ENCODE peak calls at places on chromosome 4, in seven cellular contexts. One of them, this sample, is unnamed.

GRCh38 chr4:138050601-138051000 is 191.5 kb downstream of the SLC7A11 start:
- DNase-seq in A549: no peak
- DNase-seq in OCI-LY7: no peak
- DNase-seq in brain microvascular endothelial cell: peak
- DNase-seq in lower leg skin: no peak
- DNase-seq in psoas muscle: no peak
- DNase-seq in lower lobe of right lung: no peak
- DNase-seq in this sample: no peak

GRCh38 chr4:52366625-52367024 is 292.5 kb downstream of the USP46 start:
- DNase-seq in A549: no peak
- DNase-seq in OCI-LY7: no peak
- DNase-seq in brain microvascular endothelial cell: no peak
- DNase-seq in lower leg skin: no peak
- DNase-seq in psoas muscle: no peak
- DNase-seq in lower lobe of right lung: no peak
- DNase-seq in this sample: no peak

GRCh38 chr4:122643257-122643656 is 22.4 kb upstream of the IL21 start:
- DNase-seq in A549: no peak
- DNase-seq in OCI-LY7: no peak
- DNase-seq in brain microvascular endothelial cell: no peak
- DNase-seq in lower leg skin: no peak
- DNase-seq in psoas muscle: no peak
- DNase-seq in lower lobe of right lung: no peak
- DNase-seq in this sample: no peak

GRCh38 chr4:37891221-37892159 is 606 bp downstream of the TBC1D1 start:
- DNase-seq in A549: peak
- DNase-seq in OCI-LY7: peak
- DNase-seq in brain microvascular endothelial cell: no peak
- DNase-seq in lower leg skin: no peak
- DNase-seq in psoas muscle: peak
- DNase-seq in lower lobe of right lung: peak
- DNase-seq in this sample: no peak

GRCh38 chr4:139297001-139297410 is 4.3 kb upstream of the NAA15 start:
- DNase-seq in A549: no peak
- DNase-seq in OCI-LY7: no peak
- DNase-seq in brain microvascular endothelial cell: no peak
- DNase-seq in lower leg skin: no peak
- DNase-seq in psoas muscle: no peak
- DNase-seq in lower lobe of right lung: no peak
- DNase-seq in this sample: no peak

GRCh38 chr4:17721496-17722360 is 59.7 kb downstream of the FAM184B start:
- DNase-seq in A549: no peak
- DNase-seq in OCI-LY7: no peak
- DNase-seq in brain microvascular endothelial cell: peak
- DNase-seq in lower leg skin: peak
- DNase-seq in psoas muscle: no peak
- DNase-seq in lower lobe of right lung: no peak
- DNase-seq in this sample: peak

GRCh38 chr4:32847466-32847865 is 2127.3 kb downstream of the PCDH7 start:
- DNase-seq in A549: no peak
- DNase-seq in OCI-LY7: no peak
- DNase-seq in brain microvascular endothelial cell: no peak
- DNase-seq in lower leg skin: no peak
- DNase-seq in psoas muscle: no peak
- DNase-seq in lower lobe of right lung: no peak
- DNase-seq in this sample: peak

GRCh38 chr4:2286904-2287593 is 25.1 kb upstream of the MXD4 start:
- DNase-seq in A549: no peak
- DNase-seq in OCI-LY7: no peak
- DNase-seq in brain microvascular endothelial cell: no peak
- DNase-seq in lower leg skin: no peak
- DNase-seq in psoas muscle: no peak
- DNase-seq in lower lobe of right lung: no peak
- DNase-seq in this sample: no peak

GRCh38 chr4:123940604-123941003 is 544.0 kb downstream of the SPRY1 start:
- DNase-seq in A549: no peak
- DNase-seq in OCI-LY7: no peak
- DNase-seq in brain microvascular endothelial cell: no peak
- DNase-seq in lower leg skin: no peak
- DNase-seq in psoas muscle: no peak
- DNase-seq in lower lobe of right lung: no peak
- DNase-seq in this sample: no peak

GRCh38 chr4:142683997-142684396 is 162.1 kb downstream of the INPP4B start:
- DNase-seq in A549: no peak
- DNase-seq in OCI-LY7: no peak
- DNase-seq in brain microvascular endothelial cell: no peak
- DNase-seq in lower leg skin: no peak
- DNase-seq in psoas muscle: no peak
- DNase-seq in lower lobe of right lung: no peak
- DNase-seq in this sample: no peak

GRCh38 chr4:25667931-25668557 is 12.4 kb downstream of the SLC34A2 start:
- DNase-seq in A549: no peak
- DNase-seq in OCI-LY7: no peak
- DNase-seq in brain microvascular endothelial cell: peak
- DNase-seq in lower leg skin: no peak
- DNase-seq in psoas muscle: no peak
- DNase-seq in lower lobe of right lung: no peak
- DNase-seq in this sample: peak

GRCh38 chr4:169029947-169030346 is 19.9 kb upstream of the CBR4 start:
- DNase-seq in A549: no peak
- DNase-seq in OCI-LY7: no peak
- DNase-seq in brain microvascular endothelial cell: no peak
- DNase-seq in lower leg skin: no peak
- DNase-seq in psoas muscle: no peak
- DNase-seq in lower lobe of right lung: no peak
- DNase-seq in this sample: no peak

GRCh38 chr4:99593781-99594636 is 19.4 kb downstream of the MTTP start:
- DNase-seq in A549: no peak
- DNase-seq in OCI-LY7: no peak
- DNase-seq in brain microvascular endothelial cell: no peak
- DNase-seq in lower leg skin: no peak
- DNase-seq in psoas muscle: no peak
- DNase-seq in lower lobe of right lung: no peak
- DNase-seq in this sample: no peak

GRCh38 chr4:88952081-88952480 is 104.9 kb downstream of the FAM13A start:
- DNase-seq in A549: no peak
- DNase-seq in OCI-LY7: no peak
- DNase-seq in brain microvascular endothelial cell: no peak
- DNase-seq in lower leg skin: no peak
- DNase-seq in psoas muscle: no peak
- DNase-seq in lower lobe of right lung: no peak
- DNase-seq in this sample: no peak

GRCh38 chr4:158721680-158722079 is 1.5 kb downstream of the PPID start:
- DNase-seq in A549: no peak
- DNase-seq in OCI-LY7: no peak
- DNase-seq in brain microvascular endothelial cell: no peak
- DNase-seq in lower leg skin: no peak
- DNase-seq in psoas muscle: no peak
- DNase-seq in lower lobe of right lung: no peak
- DNase-seq in this sample: no peak

GRCh38 chr4:76212851-76213414 is 691 bp downstream of the SCARB2 start:
- DNase-seq in A549: peak
- DNase-seq in OCI-LY7: no peak
- DNase-seq in brain microvascular endothelial cell: peak
- DNase-seq in lower leg skin: no peak
- DNase-seq in psoas muscle: no peak
- DNase-seq in lower lobe of right lung: no peak
- DNase-seq in this sample: no peak

GRCh38 chr4:40621592-40622512 is 7.8 kb downstream of the RBM47 start:
- DNase-seq in A549: peak
- DNase-seq in OCI-LY7: peak
- DNase-seq in brain microvascular endothelial cell: peak
- DNase-seq in lower leg skin: peak
- DNase-seq in psoas muscle: peak
- DNase-seq in lower lobe of right lung: peak
- DNase-seq in this sample: peak

GRCh38 chr4:2359591-2360390 is 58.7 kb downstream of the ZFYVE28 start:
- DNase-seq in A549: no peak
- DNase-seq in OCI-LY7: no peak
- DNase-seq in brain microvascular endothelial cell: no peak
- DNase-seq in lower leg skin: no peak
- DNase-seq in psoas muscle: no peak
- DNase-seq in lower lobe of right lung: peak
- DNase-seq in this sample: no peak

GRCh38 chr4:171007618-171008390 is 805.4 kb upstream of the GALNTL6 start:
- DNase-seq in A549: no peak
- DNase-seq in OCI-LY7: no peak
- DNase-seq in brain microvascular endothelial cell: no peak
- DNase-seq in lower leg skin: no peak
- DNase-seq in psoas muscle: no peak
- DNase-seq in lower lobe of right lung: no peak
- DNase-seq in this sample: no peak

GRCh38 chr4:170007113-170007512 is 19.1 kb downstream of the MFAP3L start:
- DNase-seq in A549: no peak
- DNase-seq in OCI-LY7: no peak
- DNase-seq in brain microvascular endothelial cell: no peak
- DNase-seq in lower leg skin: no peak
- DNase-seq in psoas muscle: no peak
- DNase-seq in lower lobe of right lung: no peak
- DNase-seq in this sample: no peak

GRCh38 chr4:70544279-70544870 is 26.0 kb downstream of the AMTN start:
- DNase-seq in A549: no peak
- DNase-seq in OCI-LY7: peak
- DNase-seq in brain microvascular endothelial cell: peak
- DNase-seq in lower leg skin: no peak
- DNase-seq in psoas muscle: no peak
- DNase-seq in lower lobe of right lung: no peak
- DNase-seq in this sample: peak

GRCh38 chr4:139889194-139889762 is 223.7 kb downstream of the MGST2 start:
- DNase-seq in A549: no peak
- DNase-seq in OCI-LY7: no peak
- DNase-seq in brain microvascular endothelial cell: no peak
- DNase-seq in lower leg skin: no peak
- DNase-seq in psoas muscle: no peak
- DNase-seq in lower lobe of right lung: no peak
- DNase-seq in this sample: no peak

GRCh38 chr4:16897991-16898827 is at the start of gene LDB2:
- DNase-seq in A549: no peak
- DNase-seq in OCI-LY7: no peak
- DNase-seq in brain microvascular endothelial cell: peak
- DNase-seq in lower leg skin: peak
- DNase-seq in psoas muscle: peak
- DNase-seq in lower lobe of right lung: peak
- DNase-seq in this sample: peak

GRCh38 chr4:107978716-107979451 is 10.8 kb upstream of the HADH start:
- DNase-seq in A549: no peak
- DNase-seq in OCI-LY7: no peak
- DNase-seq in brain microvascular endothelial cell: no peak
- DNase-seq in lower leg skin: no peak
- DNase-seq in psoas muscle: no peak
- DNase-seq in lower lobe of right lung: no peak
- DNase-seq in this sample: no peak

GRCh38 chr4:18167831-18168230 is 146.3 kb upstream of the LCORL start:
- DNase-seq in A549: no peak
- DNase-seq in OCI-LY7: no peak
- DNase-seq in brain microvascular endothelial cell: no peak
- DNase-seq in lower leg skin: no peak
- DNase-seq in psoas muscle: no peak
- DNase-seq in lower lobe of right lung: no peak
- DNase-seq in this sample: no peak

GRCh38 chr4:92270908-92271307 is 32.9 kb upstream of the GRID2 start:
- DNase-seq in A549: no peak
- DNase-seq in OCI-LY7: no peak
- DNase-seq in brain microvascular endothelial cell: no peak
- DNase-seq in lower leg skin: no peak
- DNase-seq in psoas muscle: no peak
- DNase-seq in lower lobe of right lung: no peak
- DNase-seq in this sample: peak
- H3K4me3 ChIP-seq in A549: no peak
- H3K4me3 ChIP-seq in OCI-LY7: no peak
- H3K4me3 ChIP-seq in brain microvascular endothelial cell: no peak
- H3K4me3 ChIP-seq in lower leg skin: no peak
- H3K4me3 ChIP-seq in psoas muscle: no peak
- H3K4me3 ChIP-seq in lower lobe of right lung: no peak
- H3K4me3 ChIP-seq in this sample: no peak

DNA sequence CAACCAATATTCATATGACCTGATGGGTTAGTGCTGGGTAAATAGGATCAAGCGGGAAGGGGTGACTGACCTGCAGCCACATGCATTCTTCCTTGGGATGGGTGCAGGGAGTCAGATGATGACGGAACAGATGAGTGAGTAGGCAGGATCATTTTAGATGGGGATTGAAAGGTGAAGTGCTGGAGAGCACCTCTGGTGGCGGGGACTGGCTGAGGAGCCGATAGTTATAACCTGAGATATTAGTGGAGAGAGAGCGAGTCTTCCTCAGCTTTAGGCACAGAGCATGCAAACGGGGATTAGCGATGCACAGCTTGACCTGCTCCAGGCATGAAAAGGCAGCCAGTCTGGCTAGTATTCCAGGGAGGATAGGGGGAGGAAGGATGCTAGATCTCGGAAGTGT is 99.1 kb downstream of the AFF1 start:
- DNase-seq in A549: no peak
- DNase-seq in OCI-LY7: no peak
- DNase-seq in brain microvascular endothelial cell: no peak
- DNase-seq in lower leg skin: no peak
- DNase-seq in psoas muscle: no peak
- DNase-seq in lower lobe of right lung: no peak
- DNase-seq in this sample: no peak
- TF ChIP-seq CTCF in A549: no peak
- TF ChIP-seq CTCF in OCI-LY7: peak
- TF ChIP-seq CTCF in brain microvascular endothelial cell: peak
- TF ChIP-seq CTCF in lower leg skin: no peak
- TF ChIP-seq CTCF in psoas muscle: peak
- TF ChIP-seq CTCF in lower lobe of right lung: no peak
- TF ChIP-seq CTCF in this sample: no peak

GRCh38 chr4:6718932-6719610 is 3.1 kb downstream of the BLOC1S4 start:
- DNase-seq in A549: no peak
- DNase-seq in OCI-LY7: no peak
- DNase-seq in brain microvascular endothelial cell: no peak
- DNase-seq in lower leg skin: no peak
- DNase-seq in psoas muscle: no peak
- DNase-seq in lower lobe of right lung: no peak
- DNase-seq in this sample: no peak

GRCh38 chr4:6716018-6716911 is at the start of gene BLOC1S4:
- DNase-seq in A549: peak
- DNase-seq in OCI-LY7: peak
- DNase-seq in brain microvascular endothelial cell: peak
- DNase-seq in lower leg skin: peak
- DNase-seq in psoas muscle: peak
- DNase-seq in lower lobe of right lung: peak
- DNase-seq in this sample: peak

GRCh38 chr4:6715704-6716017 is 313 bp upstream of the BLOC1S4 start:
- DNase-seq in A549: no peak
- DNase-seq in OCI-LY7: no peak
- DNase-seq in brain microvascular endothelial cell: no peak
- DNase-seq in lower leg skin: no peak
- DNase-seq in psoas muscle: no peak
- DNase-seq in lower lobe of right lung: no peak
- DNase-seq in this sample: no peak

GRCh38 chr4:6716958-6717655 is 1.1 kb downstream of the BLOC1S4 start:
- DNase-seq in A549: no peak
- DNase-seq in OCI-LY7: peak
- DNase-seq in brain microvascular endothelial cell: no peak
- DNase-seq in lower leg skin: peak
- DNase-seq in psoas muscle: no peak
- DNase-seq in lower lobe of right lung: no peak
- DNase-seq in this sample: no peak

GRCh38 chr4:6714954-6715353 is 1.0 kb upstream of the BLOC1S4 start:
- DNase-seq in A549: no peak
- DNase-seq in OCI-LY7: no peak
- DNase-seq in brain microvascular endothelial cell: no peak
- DNase-seq in lower leg skin: peak
- DNase-seq in psoas muscle: no peak
- DNase-seq in lower lobe of right lung: no peak
- DNase-seq in this sample: no peak
- H3K4me3 ChIP-seq in A549: no peak
- H3K4me3 ChIP-seq in OCI-LY7: no peak
- H3K4me3 ChIP-seq in brain microvascular endothelial cell: no peak
- H3K4me3 ChIP-seq in lower leg skin: no peak
- H3K4me3 ChIP-seq in psoas muscle: no peak
- H3K4me3 ChIP-seq in lower lobe of right lung: no peak
- H3K4me3 ChIP-seq in this sample: no peak

GRCh38 chr4:6701371-6701770 is 7.7 kb downstream of the S100P start:
- DNase-seq in A549: no peak
- DNase-seq in OCI-LY7: no peak
- DNase-seq in brain microvascular endothelial cell: no peak
- DNase-seq in lower leg skin: no peak
- DNase-seq in psoas muscle: no peak
- DNase-seq in lower lobe of right lung: no peak
- DNase-seq in this sample: no peak
- TF ChIP-seq CTCF in A549: no peak
- TF ChIP-seq CTCF in OCI-LY7: peak
- TF ChIP-seq CTCF in brain microvascular endothelial cell: peak
- TF ChIP-seq CTCF in lower leg skin: no peak
- TF ChIP-seq CTCF in psoas muscle: no peak
- TF ChIP-seq CTCF in lower lobe of right lung: peak
- TF ChIP-seq CTCF in this sample: peak